ENCODE peak calls at places on chromosome 15, in seven cellular contexts. One of them, this sample, is unnamed. For H3K4me1, the result is how much of the 10 kb centered on the place peaks cover.

GRCh38 chr15:69472046-69472445 is 19.4 kb downstream of the RPLP1 start:
- DNase-seq in MM.1S: no peak
- DNase-seq in GM23338: no peak
- DNase-seq in neural progenitor cell: no peak
- DNase-seq in hepatocyte: no peak
- DNase-seq in PC-3: no peak
- DNase-seq in HCT116: no peak
- DNase-seq in this sample: no peak

GRCh38 chr15:71496336-71496955 is 313.9 kb upstream of the NR2E3 start:
- DNase-seq in MM.1S: no peak
- DNase-seq in GM23338: no peak
- DNase-seq in neural progenitor cell: no peak
- DNase-seq in hepatocyte: no peak
- DNase-seq in PC-3: peak
- DNase-seq in HCT116: no peak
- DNase-seq in this sample: peak

GRCh38 chr15:88920186-88920891 is 7.2 kb upstream of the MFGE8 start:
- DNase-seq in MM.1S: no peak
- DNase-seq in GM23338: no peak
- DNase-seq in neural progenitor cell: no peak
- DNase-seq in hepatocyte: no peak
- DNase-seq in PC-3: peak
- DNase-seq in HCT116: no peak
- DNase-seq in this sample: peak

GRCh38 chr15:32824777-32825176 is 107.0 kb downstream of the GREM1 start:
- DNase-seq in MM.1S: no peak
- DNase-seq in GM23338: no peak
- DNase-seq in neural progenitor cell: no peak
- DNase-seq in hepatocyte: no peak
- DNase-seq in PC-3: peak
- DNase-seq in HCT116: no peak
- DNase-seq in this sample: peak

GRCh38 chr15:62799037-62799436 is 243.5 kb upstream of the TPM1 start:
- DNase-seq in MM.1S: no peak
- DNase-seq in GM23338: no peak
- DNase-seq in neural progenitor cell: no peak
- DNase-seq in hepatocyte: no peak
- DNase-seq in PC-3: no peak
- DNase-seq in HCT116: no peak
- DNase-seq in this sample: no peak

GRCh38 chr15:41241251-41241964 is 10.3 kb downstream of the CHP1 start:
- DNase-seq in MM.1S: no peak
- DNase-seq in GM23338: no peak
- DNase-seq in neural progenitor cell: no peak
- DNase-seq in hepatocyte: peak
- DNase-seq in PC-3: no peak
- DNase-seq in HCT116: no peak
- DNase-seq in this sample: no peak

GRCh38 chr15:75923756-75924155 is 20.1 kb downstream of the FBXO22 start:
- DNase-seq in MM.1S: no peak
- DNase-seq in GM23338: no peak
- DNase-seq in neural progenitor cell: no peak
- DNase-seq in hepatocyte: no peak
- DNase-seq in PC-3: no peak
- DNase-seq in HCT116: no peak
- DNase-seq in this sample: no peak

GRCh38 chr15:44883219-44883900 is 73.1 kb upstream of the TERB2 start:
- DNase-seq in MM.1S: no peak
- DNase-seq in GM23338: no peak
- DNase-seq in neural progenitor cell: no peak
- DNase-seq in hepatocyte: no peak
- DNase-seq in PC-3: no peak
- DNase-seq in HCT116: no peak
- DNase-seq in this sample: no peak

GRCh38 chr15:52790941-52791751 is 1.0 kb upstream of the ONECUT1 start:
- DNase-seq in MM.1S: no peak
- DNase-seq in GM23338: peak
- DNase-seq in neural progenitor cell: peak
- DNase-seq in hepatocyte: peak
- DNase-seq in PC-3: no peak
- DNase-seq in HCT116: no peak
- DNase-seq in this sample: no peak

DNA sequence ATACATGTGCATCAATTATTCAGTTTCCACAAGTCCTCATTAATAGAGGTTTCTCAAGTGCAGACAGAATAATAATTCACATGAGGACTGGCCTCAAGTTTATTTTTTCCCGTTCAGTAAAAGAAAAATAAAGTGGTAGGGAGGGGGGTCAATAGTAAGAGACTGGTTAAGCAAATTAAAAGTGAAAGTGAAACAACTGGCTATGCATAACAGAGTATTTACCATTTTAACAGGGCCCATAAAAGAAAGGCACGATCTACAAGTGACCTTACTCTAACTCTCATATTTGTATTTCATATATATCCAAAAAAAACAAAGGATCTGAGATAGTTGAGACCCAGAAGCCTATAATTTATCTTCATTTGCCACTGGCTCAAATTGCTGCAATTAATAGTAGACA is 686.4 kb downstream of the NTRK3 start:
- DNase-seq in MM.1S: peak
- DNase-seq in GM23338: no peak
- DNase-seq in neural progenitor cell: no peak
- DNase-seq in hepatocyte: no peak
- DNase-seq in PC-3: peak
- DNase-seq in HCT116: no peak
- DNase-seq in this sample: no peak
- H3K4me1 ChIP-seq in MM.1S: under half
- H3K4me1 ChIP-seq in GM23338: under half
- H3K4me1 ChIP-seq in neural progenitor cell: under half
- H3K4me1 ChIP-seq in hepatocyte: under half
- H3K4me1 ChIP-seq in PC-3: under half
- H3K4me1 ChIP-seq in HCT116: under half
- H3K4me1 ChIP-seq in this sample: under half

GRCh38 chr15:39079296-39079834 is 501.5 kb upstream of the THBS1 start:
- DNase-seq in MM.1S: no peak
- DNase-seq in GM23338: no peak
- DNase-seq in neural progenitor cell: no peak
- DNase-seq in hepatocyte: peak
- DNase-seq in PC-3: peak
- DNase-seq in HCT116: no peak
- DNase-seq in this sample: peak

GRCh38 chr15:39075756-39076341 is 505.0 kb upstream of the THBS1 start:
- DNase-seq in MM.1S: no peak
- DNase-seq in GM23338: no peak
- DNase-seq in neural progenitor cell: no peak
- DNase-seq in hepatocyte: no peak
- DNase-seq in PC-3: no peak
- DNase-seq in HCT116: no peak
- DNase-seq in this sample: peak

GRCh38 chr15:39077998-39078397 is 502.9 kb upstream of the THBS1 start:
- DNase-seq in MM.1S: no peak
- DNase-seq in GM23338: no peak
- DNase-seq in neural progenitor cell: no peak
- DNase-seq in hepatocyte: no peak
- DNase-seq in PC-3: no peak
- DNase-seq in HCT116: no peak
- DNase-seq in this sample: peak

GRCh38 chr15:39074341-39074740 is 506.5 kb upstream of the THBS1 start:
- DNase-seq in MM.1S: no peak
- DNase-seq in GM23338: no peak
- DNase-seq in neural progenitor cell: no peak
- DNase-seq in hepatocyte: no peak
- DNase-seq in PC-3: no peak
- DNase-seq in HCT116: no peak
- DNase-seq in this sample: no peak

GRCh38 chr15:39075311-39075710 is 505.6 kb upstream of the THBS1 start:
- DNase-seq in MM.1S: no peak
- DNase-seq in GM23338: no peak
- DNase-seq in neural progenitor cell: no peak
- DNase-seq in hepatocyte: no peak
- DNase-seq in PC-3: no peak
- DNase-seq in HCT116: no peak
- DNase-seq in this sample: peak
- TF ChIP-seq EZH2phosphoT487 in MM.1S: no peak
- TF ChIP-seq EZH2phosphoT487 in GM23338: no peak
- TF ChIP-seq EZH2phosphoT487 in neural progenitor cell: no peak
- TF ChIP-seq EZH2phosphoT487 in hepatocyte: no peak
- TF ChIP-seq EZH2phosphoT487 in PC-3: no peak
- TF ChIP-seq EZH2phosphoT487 in HCT116: no peak
- TF ChIP-seq EZH2phosphoT487 in this sample: no peak

GRCh38 chr15:59825926-59826325 is 136.8 kb upstream of the BNIP2 start:
- DNase-seq in MM.1S: no peak
- DNase-seq in GM23338: no peak
- DNase-seq in neural progenitor cell: no peak
- DNase-seq in hepatocyte: no peak
- DNase-seq in PC-3: peak
- DNase-seq in HCT116: no peak
- DNase-seq in this sample: no peak
- TF ChIP-seq EZH2 in MM.1S: no peak
- TF ChIP-seq EZH2 in GM23338: no peak
- TF ChIP-seq EZH2 in neural progenitor cell: no peak
- TF ChIP-seq EZH2 in hepatocyte: no peak
- TF ChIP-seq EZH2 in PC-3: no peak
- TF ChIP-seq EZH2 in HCT116: no peak
- TF ChIP-seq EZH2 in this sample: no peak

GRCh38 chr15:83065431-83065830 is 1.6 kb downstream of the BTBD1 start:
- DNase-seq in MM.1S: no peak
- DNase-seq in GM23338: no peak
- DNase-seq in neural progenitor cell: no peak
- DNase-seq in hepatocyte: no peak
- DNase-seq in PC-3: no peak
- DNase-seq in HCT116: no peak
- DNase-seq in this sample: peak

GRCh38 chr15:83064859-83065258 is 2.2 kb downstream of the BTBD1 start:
- DNase-seq in MM.1S: no peak
- DNase-seq in GM23338: no peak
- DNase-seq in neural progenitor cell: no peak
- DNase-seq in hepatocyte: no peak
- DNase-seq in PC-3: peak
- DNase-seq in HCT116: no peak
- DNase-seq in this sample: peak

GRCh38 chr15:83062768-83063180 is 4.3 kb downstream of the BTBD1 start:
- DNase-seq in MM.1S: no peak
- DNase-seq in GM23338: no peak
- DNase-seq in neural progenitor cell: no peak
- DNase-seq in hepatocyte: no peak
- DNase-seq in PC-3: no peak
- DNase-seq in HCT116: no peak
- DNase-seq in this sample: no peak

GRCh38 chr15:83061680-83062079 is 5.4 kb downstream of the BTBD1 start:
- DNase-seq in MM.1S: no peak
- DNase-seq in GM23338: no peak
- DNase-seq in neural progenitor cell: peak
- DNase-seq in hepatocyte: peak
- DNase-seq in PC-3: no peak
- DNase-seq in HCT116: no peak
- DNase-seq in this sample: peak

GRCh38 chr15:83063555-83063954 is 3.5 kb downstream of the BTBD1 start:
- DNase-seq in MM.1S: no peak
- DNase-seq in GM23338: no peak
- DNase-seq in neural progenitor cell: no peak
- DNase-seq in hepatocyte: no peak
- DNase-seq in PC-3: no peak
- DNase-seq in HCT116: no peak
- DNase-seq in this sample: no peak
- H3K4me1 ChIP-seq in MM.1S: under half
- H3K4me1 ChIP-seq in GM23338: under half
- H3K4me1 ChIP-seq in neural progenitor cell: under half
- H3K4me1 ChIP-seq in hepatocyte: under half
- H3K4me1 ChIP-seq in PC-3: under half
- H3K4me1 ChIP-seq in HCT116: under half
- H3K4me1 ChIP-seq in this sample: under half

GRCh38 chr15:58611731-58612676 is 137.5 kb downstream of the ADAM10 start:
- DNase-seq in MM.1S: no peak
- DNase-seq in GM23338: no peak
- DNase-seq in neural progenitor cell: no peak
- DNase-seq in hepatocyte: peak
- DNase-seq in PC-3: no peak
- DNase-seq in HCT116: no peak
- DNase-seq in this sample: no peak
- TF ChIP-seq EZH2phosphoT487 in MM.1S: no peak
- TF ChIP-seq EZH2phosphoT487 in GM23338: no peak
- TF ChIP-seq EZH2phosphoT487 in neural progenitor cell: no peak
- TF ChIP-seq EZH2phosphoT487 in hepatocyte: no peak
- TF ChIP-seq EZH2phosphoT487 in PC-3: no peak
- TF ChIP-seq EZH2phosphoT487 in HCT116: no peak
- TF ChIP-seq EZH2phosphoT487 in this sample: no peak